ENCODE peak calls at places on chromosomes 4 and X, in four cellular contexts. D, Y, L and E are unnamed samples.
A peak's percentile ranks its signal among the peaks of the same experiment; 100 is the strongest.

GRCh38 chr4:37682701-37683401 is 3.3 kb downstream of the RELL1 start:
- DNase-seq in L (no peak), Y (no peak), D (no peak), E (no peak)

GRCh38 chr4:150906987-150907633 is 108.0 kb downstream of the LRBA start:
- DNase-seq in Y (peak; percentile 30), D (no peak), L (no peak), E (no peak)

GRCh38 chr4:7172946-7173345 is 19.4 kb upstream of the SORCS2 start:
- DNase-seq in D (no peak), Y (no peak), L (no peak), E (no peak)

GRCh38 chr4:75513529-75514130 is 573 bp downstream of the RCHY1 start:
- DNase-seq in D (peak; percentile 12), Y (peak; percentile 1), L (no peak), E (peak; percentile 44)

GRCh38 chr4:165301833-165302232 is 25.6 kb upstream of the MSMO1 start:
- DNase-seq in Y (no peak), L (no peak), D (peak; percentile 54), E (peak; percentile 60)

GRCh38 chrX:23422912-23423311 is 88.3 kb downstream of the PTCHD1 start:
- DNase-seq in Y (no peak), L (no peak), D (no peak), E (no peak)

GRCh38 chrX:136767104-136767941 is 13.4 kb downstream of the ARHGEF6 start:
- DNase-seq in D (peak; percentile 37), L (peak; percentile 59), Y (peak; percentile 74), E (peak; percentile 65)

GRCh38 chr4:89539374-89539773 is 231.8 kb upstream of the GPRIN3 start:
- DNase-seq in Y (no peak), L (peak; percentile 18), D (peak; percentile 93), E (peak; percentile 56)

GRCh38 chr4:54496412-54496811 is 161.3 kb upstream of the KIT start:
- DNase-seq in D (no peak), Y (no peak), L (no peak), E (no peak)

GRCh38 chr4:155878611-155879010 is 12.5 kb upstream of the ASIC5 start:
- DNase-seq in Y (no peak), D (no peak), L (no peak), E (no peak)

GRCh38 chr4:24544208-24544607 is 40.1 kb downstream of the DHX15 start:
- DNase-seq in L (no peak), D (no peak), Y (no peak), E (no peak)

GRCh38 chr4:78032929-78033328 is 24.2 kb upstream of the FRAS1 start:
- DNase-seq in D (no peak), L (no peak), Y (no peak), E (no peak)

GRCh38 chr4:76212851-76213414 is 691 bp downstream of the SCARB2 start:
- DNase-seq in D (peak; percentile 61), Y (peak; percentile 25), L (peak; percentile 6), E (peak; percentile 57)

GRCh38 chr4:84024405-84024804 is 474.7 kb downstream of the NKX6-1 start:
- DNase-seq in Y (no peak), L (no peak), D (no peak), E (no peak)

GRCh38 chrX:40047485-40047884 is 50.3 kb downstream of the BCOR start:
- DNase-seq in L (no peak), D (no peak), Y (no peak), E (no peak)

GRCh38 chrX:112760697-112761096 is 79.9 kb downstream of the AMOT start:
- DNase-seq in L (no peak), Y (no peak), D (peak; percentile 48), E (peak; percentile 4)

GRCh38 chr4:82618321-82618720 is 56.5 kb upstream of the TMEM150C start:
- DNase-seq in D (peak; percentile 43), Y (no peak), L (no peak), E (peak; percentile 74)

GRCh38 chr4:677431-678293 is 3.3 kb downstream of the MYL5 start:
- DNase-seq in Y (no peak), D (no peak), L (peak; percentile 63), E (no peak)

GRCh38 chrX:19715711-19716638 is 171.4 kb downstream of the SH3KBP1 start:
- DNase-seq in D (no peak), L (no peak), Y (no peak), E (no peak)

GRCh38 chr4:174105202-174105601 is 178.3 kb downstream of the FBXO8 start:
- DNase-seq in D (no peak), Y (no peak), L (no peak), E (no peak)
- H3K27me3 ChIP-seq in D (peaks cover 2% of the 10 kb centered on the region), Y (no peaks in the 10 kb centered on the region), L (peaks cover 80% of the 10 kb centered on the region), E (no peaks in the 10 kb centered on the region)

DNA sequence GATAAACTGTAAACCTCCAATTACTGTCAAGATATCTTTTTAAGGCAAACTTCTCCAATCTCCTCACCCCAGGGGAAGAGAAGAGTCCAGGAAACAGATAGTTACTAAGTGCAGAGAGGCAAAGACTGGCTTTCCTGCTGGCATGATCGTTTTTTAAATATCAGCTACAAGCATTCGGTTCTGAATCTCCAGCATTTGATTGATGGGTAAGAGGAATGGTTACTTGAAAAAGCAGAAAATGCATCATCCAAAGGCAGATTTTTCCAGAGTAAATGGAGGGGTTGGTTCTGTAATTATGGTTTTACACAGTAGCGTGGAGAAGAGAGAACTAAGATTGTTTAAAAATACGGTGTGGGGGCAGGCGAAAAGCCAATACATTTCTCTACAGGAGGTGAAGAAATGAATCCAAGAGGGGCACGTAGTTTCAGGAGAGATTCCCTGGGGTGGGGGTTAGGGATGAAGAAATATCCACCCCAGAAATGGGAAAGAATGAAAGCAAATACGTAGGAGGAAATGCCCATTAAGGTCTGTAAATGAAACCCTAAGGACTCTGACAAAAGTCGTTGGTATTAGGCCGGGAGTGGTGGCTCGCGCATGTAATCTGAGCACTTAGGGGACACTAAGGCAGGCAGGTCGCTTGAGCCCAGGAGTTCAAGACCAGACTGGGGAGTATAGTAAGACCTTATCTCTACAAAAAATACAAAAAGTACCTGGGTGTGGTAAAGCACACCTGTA is 248.3 kb downstream of the DHRSX start:
- DNase-seq in Y (no peak), L (no peak), D (no peak), E (no peak)
- H3K4me3 ChIP-seq in Y (no peak overlapping the region), L (peak overlapping the region; percentile 45), D (no peak overlapping the region), E (no peak overlapping the region)

GRCh38 chrX:86194758-86195157 is 46.5 kb downstream of the DACH2 start:
- DNase-seq in L (no peak), Y (no peak), D (no peak), E (no peak)
- H3K9ac ChIP-seq in L (no peak overlapping the region), Y (no peak overlapping the region), D (no peak overlapping the region), E (no peak overlapping the region)

DNA sequence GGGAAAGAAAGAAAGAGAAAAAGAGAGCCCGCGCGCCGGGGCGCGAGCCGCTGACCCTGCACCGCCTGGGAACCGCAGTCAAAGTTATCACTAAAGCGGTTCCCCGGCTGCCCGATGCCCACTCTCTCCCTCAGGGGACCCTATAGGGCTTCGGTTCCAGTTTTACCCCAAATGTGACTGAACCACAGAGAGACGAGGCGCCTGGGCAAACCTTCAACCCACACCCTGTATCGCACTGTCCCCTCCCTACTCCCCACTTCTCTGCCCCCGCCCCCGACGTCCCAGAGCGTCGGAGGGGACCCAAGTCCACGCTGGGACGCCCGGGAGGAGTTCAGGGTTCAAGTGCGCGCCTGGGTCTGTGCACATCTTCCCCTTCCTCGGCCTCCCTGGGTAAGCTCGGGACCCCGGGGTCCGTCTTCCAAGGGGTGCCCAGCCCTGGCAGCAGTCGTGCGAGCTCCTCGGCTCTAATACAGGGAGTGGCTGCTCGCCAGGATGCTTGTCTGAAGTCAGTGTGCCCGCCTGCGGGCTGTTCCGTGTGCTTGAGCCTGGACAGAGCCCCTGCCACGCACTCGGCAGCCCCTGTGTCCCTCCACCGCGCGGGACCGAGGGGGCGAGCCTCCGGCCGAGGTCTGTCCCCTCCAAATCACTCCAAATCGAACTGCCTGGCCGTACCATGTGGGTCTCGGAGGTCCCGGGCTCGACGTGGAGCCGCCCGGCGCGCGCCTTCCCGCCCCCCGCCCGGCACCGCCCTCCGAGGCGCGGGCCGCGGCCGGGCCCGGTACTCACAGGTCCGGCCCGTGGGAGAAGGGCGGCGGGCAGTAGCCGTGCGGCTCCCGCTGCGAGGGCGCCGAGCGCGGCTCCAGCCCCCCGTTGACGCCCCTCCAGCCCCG is 935 bp downstream of the TRPC3 start:
- DNase-seq in Y (peak; percentile 39), D (peak; percentile 18), L (no peak), E (peak; percentile 58)
- H3K27me3 ChIP-seq in Y (peaks cover 100% of the 10 kb centered on the region), D (no peaks in the 10 kb centered on the region), L (peaks cover 54% of the 10 kb centered on the region), E (peaks cover 7% of the 10 kb centered on the region)

GRCh38 chr4:47926667-47927258 is 12.4 kb upstream of the NFXL1 start:
- DNase-seq in D (peak; percentile 47), Y (peak; percentile 89), L (peak; percentile 67), E (peak; percentile 86)
- H3K4me3 ChIP-seq in D (no peak overlapping the region), Y (peak overlapping the region; percentile 37), L (peak overlapping the region; percentile 65), E (peak overlapping the region; percentile 30)

GRCh38 chr4:143353797-143354196 is 17.1 kb downstream of the GAB1 start:
- DNase-seq in Y (no peak), D (no peak), L (no peak), E (no peak)
- H3K9ac ChIP-seq in Y (no peak overlapping the region), D (no peak overlapping the region), L (no peak overlapping the region), E (no peak overlapping the region)

GRCh38 chr4:3482707-3483106 is 19.6 kb downstream of the DOK7 start:
- DNase-seq in Y (no peak), L (no peak), D (no peak), E (no peak)

GRCh38 chr4:3485011-3485881 is 22.1 kb downstream of the DOK7 start:
- DNase-seq in D (no peak), Y (no peak), L (peak; percentile 31), E (no peak)

GRCh38 chr4:3485882-3486555 is 22.9 kb downstream of the DOK7 start:
- DNase-seq in Y (no peak), D (no peak), L (no peak), E (no peak)

GRCh38 chr4:3483471-3483921 is 20.4 kb downstream of the DOK7 start:
- DNase-seq in L (peak; percentile 11), Y (peak; percentile 82), D (no peak), E (peak; percentile 51)

DNA sequence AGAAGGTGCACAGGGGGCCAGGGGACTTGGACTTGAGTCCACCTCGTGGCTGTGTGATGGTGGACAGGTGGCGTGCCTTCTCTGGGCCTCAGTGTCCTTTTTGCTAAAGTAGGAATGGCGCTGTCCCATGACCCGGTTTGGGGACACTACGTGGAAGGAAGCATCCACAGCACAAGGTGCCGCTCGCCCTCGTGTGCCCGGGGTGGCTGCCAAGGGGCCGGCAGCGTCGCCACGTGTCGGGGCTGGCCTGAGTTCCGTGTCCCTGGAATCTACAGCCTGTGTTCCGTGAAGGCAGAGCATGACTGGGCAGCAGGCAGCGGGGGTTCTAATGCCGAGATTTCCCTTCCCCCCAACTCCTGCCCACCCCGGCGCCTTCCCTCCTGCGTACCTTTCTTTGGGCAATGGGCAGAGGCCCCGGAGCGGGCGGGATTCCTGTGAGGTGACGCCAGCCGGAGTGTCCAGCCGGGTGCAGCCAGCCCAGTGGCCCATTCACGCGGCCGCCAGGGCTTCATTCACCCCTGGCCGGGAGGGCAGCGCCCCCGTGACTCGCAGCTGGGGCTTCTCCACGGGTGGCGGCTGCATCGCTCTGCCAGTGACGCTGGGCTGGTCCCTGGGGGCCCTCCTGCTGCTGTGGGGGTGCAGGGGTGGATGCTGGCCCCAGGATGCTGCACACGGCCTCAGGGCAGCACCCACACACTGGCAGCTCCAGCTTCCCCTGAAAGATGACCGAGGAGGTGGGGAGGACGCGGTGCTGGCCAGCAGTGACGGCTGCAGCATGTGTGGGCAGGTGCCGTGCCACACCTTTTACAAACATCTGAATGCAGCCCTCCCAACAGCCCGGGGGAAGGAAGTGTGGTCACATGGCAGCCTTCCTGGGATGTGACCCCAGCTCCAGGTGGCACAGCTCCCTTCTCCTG is 21.2 kb downstream of the DOK7 start:
- DNase-seq in Y (no peak), L (peak; percentile 70), D (no peak), E (peak; percentile 24)
- H3K27me3 ChIP-seq in Y (peaks cover 68% of the 10 kb centered on the region), L (no peaks in the 10 kb centered on the region), D (peaks cover 57% of the 10 kb centered on the region), E (peaks cover 9% of the 10 kb centered on the region)

GRCh38 chr4:32864713-32865351 is 2144.7 kb downstream of the PCDH7 start:
- DNase-seq in L (peak; percentile 56), D (no peak), Y (no peak), E (no peak)
- H3K4me3 ChIP-seq in L (no peak overlapping the region), D (no peak overlapping the region), Y (no peak overlapping the region), E (no peak overlapping the region)

GRCh38 chr4:61580721-61581377 is 380.7 kb downstream of the ADGRL3 start:
- DNase-seq in Y (no peak), L (peak; percentile 41), D (peak; percentile 4), E (peak; percentile 6)
- H3K9ac ChIP-seq in Y (no peak overlapping the region), L (no peak overlapping the region), D (no peak overlapping the region), E (no peak overlapping the region)